ENCODE peak calls at places on chromosomes 11 and 22, in nine cellular contexts. J is adrenal gland, G is stomach, Y is tibial nerve, R is HCT116, M is body of pancreas, U is IMR-90, N is transverse colon, X is uterus. C is an unnamed sample.

GRCh38 chr11:95699631-95700470 is 89.7 kb downstream of the FAM76B start:
- DNase-seq in J (no peak), G (no peak), Y (no peak), R (no peak), M (no peak), U (peak), N (no peak), X (no peak), C (no peak)

GRCh38 chr11:120221115-120221752 is 10.4 kb downstream of the OAF start:
- DNase-seq in J (no peak), G (peak), Y (no peak), R (no peak), M (peak), U (no peak), N (peak), X (no peak), C (no peak)

GRCh38 chr22:35538801-35539321 is 1.8 kb upstream of the RASD2 start:
- DNase-seq in J (peak), G (no peak), Y (no peak), R (peak), M (peak), U (no peak), N (peak), X (no peak), C (peak)

GRCh38 chr11:46348986-46349401 is 1.7 kb downstream of the DGKZ start:
- DNase-seq in J (no peak), G (no peak), Y (no peak), R (no peak), M (no peak), U (no peak), N (peak), X (no peak), C (no peak)

GRCh38 chr11:121555172-121555571 is 102.4 kb upstream of the SORL1-AS1 start:
- DNase-seq in J (no peak), G (no peak), Y (no peak), R (no peak), M (no peak), U (no peak), N (no peak), X (no peak), C (no peak)

GRCh38 chr22:44330727-44331660 is 18.2 kb upstream of the SHISAL1 start:
- DNase-seq in J (no peak), G (no peak), Y (no peak), R (no peak), M (no peak), U (no peak), N (no peak), X (no peak), C (no peak)

GRCh38 chr11:27524155-27524554 is 17.6 kb upstream of the LIN7C start:
- DNase-seq in J (no peak), G (no peak), Y (no peak), R (peak), M (no peak), U (peak), N (no peak), X (no peak), C (no peak)

GRCh38 chr11:20015101-20015500 is 145.2 kb downstream of the DBX1 start:
- DNase-seq in J (no peak), G (no peak), Y (no peak), R (no peak), M (no peak), U (no peak), N (no peak), X (no peak), C (no peak)

GRCh38 chr11:3735827-3736226 is 61.5 kb downstream of the NUP98 start:
- DNase-seq in J (no peak), G (no peak), Y (no peak), R (no peak), M (no peak), U (peak), N (no peak), X (no peak), C (no peak)

GRCh38 chr11:14764213-14764898 is 120.8 kb downstream of the PDE3B start:
- DNase-seq in J (no peak), G (no peak), Y (no peak), R (no peak), M (no peak), U (no peak), N (no peak), X (no peak), C (no peak)

GRCh38 chr11:10459029-10459970 is 4.2 kb downstream of the AMPD3 start:
- DNase-seq in J (no peak), G (no peak), Y (no peak), R (no peak), M (no peak), U (no peak), N (no peak), X (no peak), C (no peak)

GRCh38 chr11:77771135-77771534 is 49.4 kb downstream of the RSF1 start:
- DNase-seq in J (no peak), G (no peak), Y (no peak), R (no peak), M (no peak), U (no peak), N (no peak), X (no peak), C (no peak)

GRCh38 chr22:41050873-41051272 is 41.5 kb upstream of the EP300 start:
- DNase-seq in J (no peak), G (no peak), Y (no peak), R (no peak), M (no peak), U (no peak), N (no peak), X (no peak), C (no peak)

GRCh38 chr11:37988031-37988430 is 1390.0 kb upstream of the RAG2 start:
- DNase-seq in J (no peak), G (no peak), Y (no peak), R (no peak), M (no peak), U (peak), N (no peak), X (no peak), C (no peak)

GRCh38 chr11:65613091-65613928 is 711 bp downstream of the MAP3K11 start:
- DNase-seq in J (no peak), G (peak), Y (no peak), R (no peak), M (peak), U (no peak), N (no peak), X (peak), C (peak)

GRCh38 chr22:44907765-44908737 is 101.8 kb downstream of the PHF21B start:
- DNase-seq in J (peak), G (no peak), Y (no peak), R (no peak), M (no peak), U (no peak), N (no peak), X (no peak), C (no peak)

GRCh38 chr22:31812977-31813605 is 59.3 kb downstream of the DEPDC5 start:
- DNase-seq in J (no peak), G (no peak), Y (no peak), R (no peak), M (no peak), U (no peak), N (no peak), X (no peak), C (no peak)

GRCh38 chr22:42966389-42966998 is 48.5 kb downstream of the PACSIN2 start:
- DNase-seq in J (no peak), G (no peak), Y (no peak), R (no peak), M (no peak), U (no peak), N (no peak), X (no peak), C (no peak)

GRCh38 chr22:43218786-43219185 is 31.9 kb upstream of the TTLL12 start:
- DNase-seq in J (no peak), G (no peak), Y (no peak), R (no peak), M (no peak), U (no peak), N (no peak), X (no peak), C (no peak)

GRCh38 chr11:133133053-133133452 is 399.2 kb downstream of the OPCML start:
- DNase-seq in J (no peak), G (no peak), Y (no peak), R (no peak), M (no peak), U (no peak), N (no peak), X (no peak), C (no peak)

GRCh38 chr11:82521427-82521826 is 212.2 kb downstream of the FAM181B start:
- DNase-seq in J (no peak), G (no peak), Y (no peak), R (no peak), M (no peak), U (no peak), N (peak), X (no peak), C (no peak)

GRCh38 chr11:134949121-134949591 is 537.1 kb upstream of the B3GAT1 start:
- DNase-seq in J (no peak), G (no peak), Y (no peak), R (peak), M (no peak), U (peak), N (no peak), X (no peak), C (peak)

GRCh38 chr11:97739892-97740782 is 1280.6 kb upstream of the CNTN5 start:
- DNase-seq in J (no peak), G (no peak), Y (no peak), R (no peak), M (no peak), U (peak), N (no peak), X (no peak), C (no peak)

GRCh38 chr22:27844256-27844655 is 42.7 kb upstream of the MN1 start:
- DNase-seq in J (no peak), G (no peak), Y (no peak), R (no peak), M (no peak), U (no peak), N (no peak), X (no peak), C (no peak)

GRCh38 chr11:64580387-64580786 is 10.6 kb upstream of the SLC22A12 start:
- DNase-seq in J (no peak), G (no peak), Y (no peak), R (no peak), M (no peak), U (no peak), N (no peak), X (no peak), C (no peak)

GRCh38 chr11:69307421-69307820 is 13.5 kb downstream of the MYEOV start:
- DNase-seq in J (no peak), G (no peak), Y (no peak), R (no peak), M (no peak), U (no peak), N (no peak), X (no peak), C (no peak)

GRCh38 chr22:49664371-49664881 is 163.2 kb downstream of the BRD1 start:
- DNase-seq in J (no peak), G (no peak), Y (no peak), R (no peak), M (no peak), U (no peak), N (no peak), X (no peak), C (peak)

GRCh38 chr22:43854151-43854785 is 8.0 kb downstream of the SULT4A1 start:
- DNase-seq in J (no peak), G (no peak), Y (no peak), R (no peak), M (no peak), U (no peak), N (no peak), X (no peak), C (no peak)

GRCh38 chr11:34345012-34345804 is 12.6 kb downstream of the ABTB2 start:
- DNase-seq in J (no peak), G (peak), Y (peak), R (peak), M (peak), U (peak), N (no peak), X (peak), C (peak)

GRCh38 chr22:24529898-24530297 is 25.0 kb downstream of the GUCD1 start:
- DNase-seq in J (no peak), G (no peak), Y (no peak), R (no peak), M (no peak), U (no peak), N (no peak), X (no peak), C (no peak)

GRCh38 chr11:84720706-84721402 is 906.3 kb downstream of the DLG2 start:
- DNase-seq in J (peak), G (no peak), Y (no peak), R (no peak), M (peak), U (no peak), N (peak), X (peak), C (peak)

GRCh38 chr11:102204174-102204573 is 93.9 kb downstream of the YAP1 start:
- DNase-seq in J (no peak), G (no peak), Y (no peak), R (no peak), M (no peak), U (no peak), N (no peak), X (no peak), C (no peak)

GRCh38 chr22:31343235-31344191 is 2.6 kb downstream of the PATZ1 start:
- DNase-seq in J (no peak), G (peak), Y (no peak), R (no peak), M (peak), U (peak), N (peak), X (peak), C (peak)

GRCh38 chr22:49011379-49011768 is 816.3 kb downstream of the BRD1 start:
- DNase-seq in J (no peak), G (peak), Y (peak), R (no peak), M (no peak), U (no peak), N (no peak), X (no peak), C (no peak)

GRCh38 chr11:120648706-120649250 is 137.2 kb downstream of the GRIK4 start:
- DNase-seq in J (no peak), G (no peak), Y (no peak), R (no peak), M (no peak), U (no peak), N (no peak), X (no peak), C (no peak)

GRCh38 chr22:19807161-19807913 is 46.8 kb downstream of the TBX1 start:
- DNase-seq in J (no peak), G (no peak), Y (no peak), R (no peak), M (no peak), U (no peak), N (no peak), X (peak), C (no peak)

GRCh38 chr22:27986459-27986858 is 67.4 kb upstream of the PITPNB start:
- DNase-seq in J (no peak), G (no peak), Y (no peak), R (no peak), M (no peak), U (no peak), N (no peak), X (no peak), C (no peak)

GRCh38 chr22:27866136-27867091 is 52.6 kb downstream of the PITPNB start:
- DNase-seq in J (peak), G (peak), Y (peak), R (no peak), M (peak), U (peak), N (no peak), X (peak), C (no peak)

GRCh38 chr22:19713228-19713627 is 1.1 kb upstream of the SEPTIN5 start:
- DNase-seq in J (no peak), G (no peak), Y (no peak), R (no peak), M (no peak), U (no peak), N (no peak), X (no peak), C (no peak)

DNA sequence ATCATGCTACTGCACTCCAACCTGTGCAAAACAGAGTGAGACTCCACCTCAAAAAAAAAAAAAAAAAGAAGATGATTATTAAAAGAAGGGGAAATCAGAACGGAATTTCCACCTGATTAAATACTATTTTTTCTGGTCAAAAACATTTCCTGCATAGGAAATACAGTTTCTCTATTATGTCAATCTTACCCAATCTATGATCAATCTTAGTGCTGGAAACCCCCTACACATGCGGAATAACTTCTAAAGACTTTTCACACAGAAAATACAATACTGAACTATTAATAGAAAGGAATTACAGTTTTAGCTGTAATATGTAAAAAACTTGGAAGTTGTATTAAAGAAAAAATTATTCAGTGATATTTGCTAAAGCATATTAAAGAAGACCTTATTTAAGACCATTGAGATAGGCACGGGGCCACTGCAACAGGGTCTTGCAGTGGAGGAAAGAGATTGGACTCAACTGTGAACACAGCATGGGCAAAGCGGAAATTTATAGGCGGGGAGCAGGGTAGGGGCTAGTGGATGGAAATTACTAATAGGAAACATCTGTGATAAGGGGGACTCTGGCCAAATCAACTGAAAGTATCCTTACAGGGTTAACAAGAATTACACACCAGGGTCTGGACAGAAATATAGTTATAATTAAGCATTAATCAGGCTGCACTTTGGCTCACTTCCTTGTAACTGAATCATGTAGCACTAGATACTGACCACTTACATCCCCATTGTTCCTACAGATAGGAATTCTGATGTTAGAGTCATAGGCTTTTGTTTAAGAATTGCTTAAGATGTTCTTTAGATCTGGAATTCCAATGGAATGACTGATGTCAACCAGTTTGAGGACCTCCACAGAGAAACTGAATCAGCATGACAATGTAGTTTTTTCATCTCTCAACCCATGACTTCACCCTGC is 411.5 kb upstream of the DDI1 start:
- DNase-seq in J (no peak), G (no peak), Y (no peak), R (no peak), M (no peak), U (peak), N (no peak), X (no peak), C (no peak)
- TF ChIP-seq POLR2A in J (no peak), G (no peak), Y (no peak), R (no peak), M (no peak), U (no peak), N (no peak), X (no peak), C (no peak)

GRCh38 chr22:46025973-46026906 is 49.3 kb upstream of the WNT7B start:
- DNase-seq in J (peak), G (no peak), Y (peak), R (no peak), M (peak), U (no peak), N (no peak), X (peak), C (no peak)

GRCh38 chr22:46029036-46029435 is 52.1 kb upstream of the WNT7B start:
- DNase-seq in J (no peak), G (no peak), Y (no peak), R (no peak), M (peak), U (no peak), N (no peak), X (no peak), C (no peak)

GRCh38 chr22:46028069-46028991 is 51.4 kb upstream of the WNT7B start:
- DNase-seq in J (peak), G (no peak), Y (peak), R (no peak), M (peak), U (no peak), N (no peak), X (peak), C (no peak)

GRCh38 chr22:46026907-46027218 is 49.9 kb upstream of the WNT7B start:
- DNase-seq in J (no peak), G (no peak), Y (no peak), R (no peak), M (no peak), U (no peak), N (no peak), X (no peak), C (no peak)

DNA sequence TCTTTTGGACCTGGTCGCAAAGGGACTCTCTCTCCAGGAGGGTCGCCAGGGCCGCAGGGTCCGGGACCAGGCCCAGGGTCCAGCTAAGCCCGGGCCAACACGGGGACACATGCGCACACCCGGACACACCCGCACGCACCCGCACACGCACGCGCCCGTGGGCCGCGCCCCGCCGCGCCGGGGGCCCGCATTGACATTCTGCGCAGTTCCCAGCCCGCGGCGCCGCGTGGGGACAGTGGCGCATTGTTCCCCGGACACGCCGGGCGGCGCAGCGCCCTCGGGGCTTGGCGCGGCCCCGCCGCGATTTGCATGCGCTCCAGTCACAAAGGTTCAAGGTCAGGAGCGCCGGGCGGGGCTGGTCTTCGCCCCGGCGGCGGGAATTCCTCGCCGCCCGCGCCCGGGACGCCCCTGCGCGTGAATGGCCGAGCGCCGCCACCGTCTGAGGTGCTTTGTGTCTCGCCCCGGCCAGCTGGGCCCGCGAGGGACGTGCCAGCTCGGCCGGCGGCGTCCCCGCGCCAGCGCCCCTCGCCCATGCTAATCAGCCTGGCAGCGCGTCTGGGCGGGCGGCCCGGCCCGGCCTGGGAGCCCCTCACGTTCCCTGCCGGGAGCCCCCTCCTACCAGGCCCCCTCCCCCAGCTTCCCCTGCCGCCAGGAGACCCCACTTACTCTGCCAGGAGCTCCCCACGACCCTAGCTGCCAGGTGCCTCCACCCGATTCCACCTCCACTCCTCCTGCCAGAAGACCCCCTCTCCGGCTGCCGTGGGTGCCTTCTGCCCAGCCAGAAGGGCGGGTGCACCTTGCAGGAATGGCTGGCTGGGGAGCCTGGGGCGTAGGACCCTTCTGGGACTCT is 50.5 kb upstream of the WNT7B start:
- DNase-seq in J (peak), G (peak), Y (peak), R (no peak), M (peak), U (no peak), N (peak), X (peak), C (peak)
- TF ChIP-seq CTCF in J (peak), G (no peak), Y (peak), R (no peak), M (peak), U (no peak), N (no peak), X (peak), C (no peak)

GRCh38 chr11:32466279-32466915 is 31.1 kb upstream of the WT1 start:
- DNase-seq in J (no peak), G (peak), Y (no peak), R (no peak), M (no peak), U (no peak), N (no peak), X (no peak), C (no peak)
- TF ChIP-seq POLR2A in J (no peak), G (no peak), Y (no peak), R (no peak), M (no peak), U (no peak), N (no peak), X (no peak), C (no peak)

GRCh38 chr22:37996515-37997246 is 12.3 kb upstream of the SOX10 start:
- DNase-seq in J (no peak), G (no peak), Y (no peak), R (no peak), M (no peak), U (no peak), N (no peak), X (no peak), C (no peak)
- TF ChIP-seq CTCF in J (no peak), G (no peak), Y (no peak), R (no peak), M (no peak), U (no peak), N (no peak), X (no peak), C (no peak)